ENCODE peak calls at places on chromosomes 5 and 9, in seven cellular contexts. I, Y, S, N, P, B and G are unnamed samples. For H3K4me1 and H3K27me3, the result is how much of the 10 kb centered on the place peaks cover.

GRCh38 chr9:104907278-104907951 is 20.5 kb downstream of the ABCA1 start:
- DNase-seq in I (no peak), Y (no peak), S (no peak), N (peak), P (no peak), B (no peak), G (peak)

GRCh38 chr9:35756743-35757526 is 2.9 kb upstream of the MSMP start:
- DNase-seq in I (peak), Y (peak), S (peak), N (no peak), P (peak), B (peak), G (peak)

GRCh38 chr5:42858709-42859108 is 47.0 kb upstream of the SELENOP start:
- DNase-seq in I (no peak), Y (peak), S (no peak), N (no peak), P (peak), B (no peak), G (no peak)

GRCh38 chr9:120893585-120893857 is 16.5 kb upstream of the PHF19 start:
- DNase-seq in I (no peak), Y (no peak), S (no peak), N (peak), P (no peak), B (no peak), G (no peak)

GRCh38 chr5:160438316-160439204 is 16.9 kb downstream of the PTTG1 start:
- DNase-seq in I (no peak), Y (peak), S (peak), N (peak), P (peak), B (peak), G (peak)

GRCh38 chr5:96256795-96257470 is 176.1 kb downstream of the PCSK1 start:
- DNase-seq in I (no peak), Y (peak), S (peak), N (peak), P (peak), B (no peak), G (peak)

GRCh38 chr5:24644757-24645156 is at the start of gene CDH10:
- DNase-seq in I (no peak), Y (peak), S (peak), N (no peak), P (no peak), B (no peak), G (peak)

GRCh38 chr5:91332267-91333044 is 50.7 kb downstream of the ARRDC3 start:
- DNase-seq in I (peak), Y (no peak), S (peak), N (peak), P (no peak), B (no peak), G (no peak)

GRCh38 chr5:159003045-159004030 is 96.4 kb downstream of the EBF1 start:
- DNase-seq in I (no peak), Y (no peak), S (no peak), N (peak), P (no peak), B (no peak), G (no peak)

GRCh38 chr5:40600383-40600782 is 79.3 kb upstream of the PTGER4 start:
- DNase-seq in I (no peak), Y (no peak), S (no peak), N (no peak), P (no peak), B (no peak), G (no peak)

GRCh38 chr5:169700611-169701010 is 63.5 kb downstream of the DOCK2 start:
- DNase-seq in I (no peak), Y (no peak), S (no peak), N (no peak), P (no peak), B (no peak), G (no peak)

GRCh38 chr5:66407739-66408138 is 188.5 kb upstream of the MAST4 start:
- DNase-seq in I (no peak), Y (no peak), S (no peak), N (no peak), P (no peak), B (no peak), G (no peak)

GRCh38 chr9:108546223-108546622 is 309.6 kb downstream of the ACTL7B start:
- DNase-seq in I (no peak), Y (no peak), S (no peak), N (no peak), P (no peak), B (no peak), G (no peak)

GRCh38 chr5:39266442-39266841 is 47.1 kb upstream of the FYB1 start:
- DNase-seq in I (no peak), Y (no peak), S (no peak), N (peak), P (peak), B (no peak), G (no peak)

GRCh38 chr9:70880523-70880922 is 240.9 kb downstream of the TRPM3 start:
- DNase-seq in I (no peak), Y (no peak), S (no peak), N (no peak), P (no peak), B (no peak), G (no peak)

GRCh38 chr5:129094924-129095797 is 612 bp downstream of the ISOC1 start:
- DNase-seq in I (peak), Y (peak), S (peak), N (peak), P (peak), B (peak), G (no peak)

GRCh38 chr5:109655841-109656240 is 33.9 kb upstream of the MAN2A1 start:
- DNase-seq in I (no peak), Y (no peak), S (no peak), N (no peak), P (no peak), B (no peak), G (peak)
- H3K4me1 ChIP-seq in I (under half), Y (under half), S (under half), N (under half), P (under half), B (under half), G (under half)

GRCh38 chr5:2207416-2207950 is 324.8 kb upstream of the IRX4 start:
- DNase-seq in I (no peak), Y (no peak), S (no peak), N (no peak), P (no peak), B (no peak), G (no peak)

GRCh38 chr5:2207966-2208544 is 325.3 kb upstream of the IRX4 start:
- DNase-seq in I (no peak), Y (peak), S (peak), N (no peak), P (no peak), B (no peak), G (no peak)

GRCh38 chr5:2206244-2207108 is 323.8 kb upstream of the IRX4 start:
- DNase-seq in I (no peak), Y (no peak), S (peak), N (no peak), P (no peak), B (no peak), G (no peak)

GRCh38 chr5:2205596-2205995 is 322.9 kb upstream of the IRX4 start:
- DNase-seq in I (no peak), Y (no peak), S (no peak), N (no peak), P (no peak), B (no peak), G (no peak)

GRCh38 chr5:2207109-2207399 is 324.3 kb upstream of the IRX4 start:
- DNase-seq in I (no peak), Y (no peak), S (no peak), N (no peak), P (no peak), B (no peak), G (no peak)
- H3K27me3 ChIP-seq in I (half or more), Y (under half), S (under half), N (under half), P (under half), B (under half), G (under half)

DNA sequence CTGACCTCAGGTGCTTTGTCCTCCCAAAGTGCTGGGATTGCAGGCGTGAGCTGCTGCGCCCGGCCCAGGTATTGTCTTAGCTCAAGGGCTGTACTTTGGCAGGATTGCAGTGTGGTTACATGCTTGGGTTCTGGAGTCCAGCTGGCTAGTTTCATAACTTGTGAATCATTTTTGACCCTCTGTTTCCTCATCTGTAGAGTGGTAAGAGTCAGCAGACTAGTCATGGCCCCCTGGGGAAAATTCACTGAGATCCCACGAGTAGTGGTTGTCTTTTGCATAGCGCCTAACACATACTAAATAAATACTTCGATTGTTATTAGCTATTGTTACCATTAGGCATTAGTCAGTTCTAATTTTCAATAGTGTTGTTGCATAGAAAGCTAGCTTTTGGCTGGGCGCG is 14.3 kb downstream of the PTPA start:
- DNase-seq in I (peak), Y (no peak), S (no peak), N (peak), P (no peak), B (no peak), G (no peak)
- H3K27ac ChIP-seq in I (peak), Y (peak), S (no peak), N (no peak), P (no peak), B (no peak), G (no peak)

DNA sequence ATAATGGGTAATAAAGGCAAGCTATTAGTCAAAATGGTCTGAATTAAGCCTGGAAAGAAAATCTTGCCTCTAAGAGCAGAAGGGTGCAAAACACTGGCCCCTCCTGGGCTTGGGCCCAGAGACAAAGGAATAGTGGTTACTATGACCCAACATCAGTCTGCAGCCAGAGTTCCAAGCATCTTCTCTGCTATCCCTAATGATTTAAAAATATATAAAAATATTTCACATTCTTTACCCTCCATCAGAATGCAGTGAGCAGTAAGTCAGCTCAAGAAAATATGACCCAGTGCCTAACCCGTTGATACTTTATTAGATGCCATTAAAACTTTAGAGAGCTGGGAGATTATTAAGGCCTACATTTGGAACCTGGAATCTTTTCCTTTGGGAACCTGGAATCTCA is 14.7 kb downstream of the TNFAIP8 start:
- DNase-seq in I (no peak), Y (no peak), S (no peak), N (no peak), P (no peak), B (no peak), G (no peak)
- H3K4me1 ChIP-seq in I (under half), Y (under half), S (under half), N (under half), P (under half), B (half or more), G (under half)

GRCh38 chr5:2759696-2760461 is 8.4 kb upstream of the IRX2 start:
- DNase-seq in I (peak), Y (no peak), S (no peak), N (no peak), P (no peak), B (no peak), G (no peak)
- H3K27me3 ChIP-seq in I (under half), Y (half or more), S (under half), N (under half), P (half or more), B (under half), G (under half)